ENCODE peak calls at places on chromosome 12, in ten cellular contexts. One of them, this sample, is unnamed.

GRCh38 chr12:69052613-69053408 is 119.8 kb upstream of the CPM start:
- DNase-seq in SK-N-MC: no peak
- DNase-seq in prostate gland: peak
- DNase-seq in breast epithelium: no peak
- DNase-seq in GM23338: peak
- DNase-seq in HCT116: peak
- DNase-seq in Panc1: no peak
- DNase-seq in HepG2: peak
- DNase-seq in GM12878: peak
- DNase-seq in H1: no peak
- DNase-seq in this sample: no peak

GRCh38 chr12:1307796-1308195 is 286.6 kb downstream of the FBXL14 start:
- DNase-seq in GM12878: no peak
- DNase-seq in prostate gland: no peak
- DNase-seq in HCT116: no peak
- DNase-seq in SK-N-MC: no peak
- DNase-seq in breast epithelium: no peak
- DNase-seq in H1: no peak
- DNase-seq in GM23338: no peak
- DNase-seq in HepG2: no peak
- DNase-seq in Panc1: no peak
- DNase-seq in this sample: no peak

GRCh38 chr12:125079943-125080645 is 14.9 kb downstream of the AACS start:
- DNase-seq in GM12878: no peak
- DNase-seq in HepG2: no peak
- DNase-seq in breast epithelium: no peak
- DNase-seq in GM23338: no peak
- DNase-seq in H1: no peak
- DNase-seq in HCT116: no peak
- DNase-seq in Panc1: no peak
- DNase-seq in SK-N-MC: peak
- DNase-seq in prostate gland: no peak
- DNase-seq in this sample: no peak

GRCh38 chr12:97557116-97557515 is 94.5 kb downstream of the RMST start:
- DNase-seq in GM23338: no peak
- DNase-seq in prostate gland: no peak
- DNase-seq in GM12878: no peak
- DNase-seq in breast epithelium: no peak
- DNase-seq in HCT116: no peak
- DNase-seq in H1: no peak
- DNase-seq in Panc1: no peak
- DNase-seq in SK-N-MC: no peak
- DNase-seq in HepG2: no peak
- DNase-seq in this sample: no peak

GRCh38 chr12:48980953-48981756 is 3.0 kb downstream of the WNT1 start:
- DNase-seq in Panc1: no peak
- DNase-seq in prostate gland: no peak
- DNase-seq in HepG2: no peak
- DNase-seq in GM23338: peak
- DNase-seq in HCT116: no peak
- DNase-seq in GM12878: no peak
- DNase-seq in H1: no peak
- DNase-seq in SK-N-MC: no peak
- DNase-seq in breast epithelium: no peak
- DNase-seq in this sample: peak

GRCh38 chr12:131454418-131455217 is 256.3 kb upstream of the SFSWAP start:
- DNase-seq in GM23338: peak
- DNase-seq in Panc1: peak
- DNase-seq in HepG2: peak
- DNase-seq in SK-N-MC: no peak
- DNase-seq in H1: peak
- DNase-seq in prostate gland: no peak
- DNase-seq in GM12878: no peak
- DNase-seq in HCT116: peak
- DNase-seq in breast epithelium: no peak
- DNase-seq in this sample: peak

GRCh38 chr12:39931231-39931630 is 174.7 kb downstream of the SLC2A13 start:
- DNase-seq in Panc1: no peak
- DNase-seq in SK-N-MC: no peak
- DNase-seq in H1: no peak
- DNase-seq in breast epithelium: no peak
- DNase-seq in prostate gland: no peak
- DNase-seq in HCT116: no peak
- DNase-seq in GM23338: no peak
- DNase-seq in HepG2: no peak
- DNase-seq in GM12878: no peak
- DNase-seq in this sample: no peak

GRCh38 chr12:20140751-20141150 is 227.6 kb upstream of the PDE3A start:
- DNase-seq in prostate gland: no peak
- DNase-seq in H1: no peak
- DNase-seq in SK-N-MC: no peak
- DNase-seq in Panc1: no peak
- DNase-seq in GM23338: no peak
- DNase-seq in HepG2: no peak
- DNase-seq in GM12878: no peak
- DNase-seq in HCT116: no peak
- DNase-seq in breast epithelium: no peak
- DNase-seq in this sample: no peak

GRCh38 chr12:43957732-43958131 is 121.9 kb downstream of the TMEM117 start:
- DNase-seq in HepG2: peak
- DNase-seq in GM12878: peak
- DNase-seq in breast epithelium: no peak
- DNase-seq in SK-N-MC: peak
- DNase-seq in Panc1: peak
- DNase-seq in prostate gland: no peak
- DNase-seq in HCT116: peak
- DNase-seq in GM23338: peak
- DNase-seq in H1: no peak
- DNase-seq in this sample: peak

GRCh38 chr12:118840399-118840798 is 140.9 kb upstream of the SRRM4 start:
- DNase-seq in HepG2: peak
- DNase-seq in SK-N-MC: no peak
- DNase-seq in HCT116: no peak
- DNase-seq in Panc1: no peak
- DNase-seq in GM12878: no peak
- DNase-seq in GM23338: peak
- DNase-seq in prostate gland: no peak
- DNase-seq in H1: no peak
- DNase-seq in breast epithelium: no peak
- DNase-seq in this sample: no peak

GRCh38 chr12:52783563-52784316 is 6.6 kb upstream of the KRT76 start:
- DNase-seq in H1: no peak
- DNase-seq in breast epithelium: no peak
- DNase-seq in HCT116: no peak
- DNase-seq in HepG2: no peak
- DNase-seq in Panc1: no peak
- DNase-seq in GM23338: no peak
- DNase-seq in prostate gland: no peak
- DNase-seq in SK-N-MC: no peak
- DNase-seq in GM12878: no peak
- DNase-seq in this sample: no peak

GRCh38 chr12:63844391-63845341 is at the start of gene SRGAP1:
- DNase-seq in prostate gland: peak
- DNase-seq in SK-N-MC: no peak
- DNase-seq in HepG2: peak
- DNase-seq in GM23338: peak
- DNase-seq in Panc1: no peak
- DNase-seq in GM12878: no peak
- DNase-seq in breast epithelium: peak
- DNase-seq in H1: no peak
- DNase-seq in HCT116: no peak
- DNase-seq in this sample: peak

GRCh38 chr12:113222730-113223531 is 1.7 kb downstream of the TPCN1 start:
- DNase-seq in prostate gland: peak
- DNase-seq in GM12878: no peak
- DNase-seq in GM23338: peak
- DNase-seq in H1: no peak
- DNase-seq in SK-N-MC: no peak
- DNase-seq in HepG2: peak
- DNase-seq in HCT116: no peak
- DNase-seq in breast epithelium: peak
- DNase-seq in Panc1: no peak
- DNase-seq in this sample: peak

GRCh38 chr12:56792678-56793077 is 29.6 kb downstream of the HSD17B6 start:
- DNase-seq in GM12878: no peak
- DNase-seq in SK-N-MC: no peak
- DNase-seq in prostate gland: no peak
- DNase-seq in GM23338: no peak
- DNase-seq in breast epithelium: no peak
- DNase-seq in HCT116: no peak
- DNase-seq in HepG2: no peak
- DNase-seq in H1: no peak
- DNase-seq in Panc1: no peak
- DNase-seq in this sample: no peak

DNA sequence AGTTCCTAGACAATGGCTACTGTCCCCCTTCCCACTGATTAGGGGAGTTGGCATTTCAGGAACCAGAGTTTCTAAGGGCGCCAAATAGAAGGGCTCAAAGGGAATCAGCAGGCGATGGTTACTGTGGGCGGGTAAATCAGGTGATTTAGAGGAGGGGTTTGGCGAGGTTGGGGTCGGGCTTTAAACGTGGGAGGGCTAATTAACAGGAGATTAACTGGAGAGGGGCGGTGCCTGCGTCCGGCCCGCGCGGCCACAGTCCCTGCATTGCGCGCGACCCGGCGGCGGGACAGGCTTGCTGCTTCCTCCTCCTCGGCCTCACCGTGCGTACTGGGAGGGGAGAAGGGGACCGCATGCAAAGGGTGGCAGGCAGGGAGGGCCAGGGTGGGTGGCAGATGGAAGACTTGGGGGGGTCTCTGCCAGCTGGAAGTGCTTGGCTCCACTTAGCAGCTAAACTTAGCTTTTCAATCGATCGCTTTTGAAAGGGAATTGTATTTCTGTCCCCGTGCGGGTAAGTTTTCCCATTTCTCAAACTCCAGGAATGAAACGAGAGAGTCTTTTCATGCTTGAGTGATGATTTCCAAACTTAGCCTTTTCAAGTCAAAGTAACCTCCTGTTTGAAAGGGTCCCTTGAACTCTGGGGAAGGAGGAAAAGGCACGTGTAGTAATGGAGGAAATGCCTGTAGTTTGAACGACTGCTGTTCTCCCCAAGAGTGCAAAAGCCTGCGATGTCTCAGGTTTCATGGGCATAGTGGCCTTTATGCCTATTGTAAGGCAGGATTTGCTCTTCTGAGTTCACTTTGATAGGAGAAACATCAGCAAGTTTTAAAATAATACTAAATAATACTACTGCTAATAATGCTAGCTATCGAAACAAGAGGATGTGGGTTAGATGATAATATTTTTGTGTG is at the start of gene MGST1:
- DNase-seq in Panc1: no peak
- DNase-seq in prostate gland: peak
- DNase-seq in H1: peak
- DNase-seq in GM12878: peak
- DNase-seq in HepG2: peak
- DNase-seq in HCT116: peak
- DNase-seq in GM23338: peak
- DNase-seq in SK-N-MC: no peak
- DNase-seq in breast epithelium: peak
- DNase-seq in this sample: peak
- TF ChIP-seq POLR2AphosphoS5 in Panc1: no peak
- TF ChIP-seq POLR2AphosphoS5 in prostate gland: peak
- TF ChIP-seq POLR2AphosphoS5 in H1: peak
- TF ChIP-seq POLR2AphosphoS5 in GM12878: no peak
- TF ChIP-seq POLR2AphosphoS5 in HepG2: peak
- TF ChIP-seq POLR2AphosphoS5 in HCT116: peak
- TF ChIP-seq POLR2AphosphoS5 in GM23338: peak
- TF ChIP-seq POLR2AphosphoS5 in SK-N-MC: peak
- TF ChIP-seq POLR2AphosphoS5 in breast epithelium: no peak
- TF ChIP-seq POLR2AphosphoS5 in this sample: peak

GRCh38 chr12:132672116-132672515 is 15.0 kb downstream of the POLE start:
- DNase-seq in HepG2: no peak
- DNase-seq in HCT116: no peak
- DNase-seq in GM12878: no peak
- DNase-seq in GM23338: no peak
- DNase-seq in SK-N-MC: no peak
- DNase-seq in prostate gland: no peak
- DNase-seq in breast epithelium: no peak
- DNase-seq in Panc1: no peak
- DNase-seq in H1: no peak
- DNase-seq in this sample: no peak
- TF ChIP-seq POLR2AphosphoS5 in HepG2: no peak
- TF ChIP-seq POLR2AphosphoS5 in HCT116: no peak
- TF ChIP-seq POLR2AphosphoS5 in GM12878: no peak
- TF ChIP-seq POLR2AphosphoS5 in GM23338: no peak
- TF ChIP-seq POLR2AphosphoS5 in SK-N-MC: no peak
- TF ChIP-seq POLR2AphosphoS5 in prostate gland: no peak
- TF ChIP-seq POLR2AphosphoS5 in breast epithelium: no peak
- TF ChIP-seq POLR2AphosphoS5 in Panc1: no peak
- TF ChIP-seq POLR2AphosphoS5 in H1: no peak
- TF ChIP-seq POLR2AphosphoS5 in this sample: no peak

DNA sequence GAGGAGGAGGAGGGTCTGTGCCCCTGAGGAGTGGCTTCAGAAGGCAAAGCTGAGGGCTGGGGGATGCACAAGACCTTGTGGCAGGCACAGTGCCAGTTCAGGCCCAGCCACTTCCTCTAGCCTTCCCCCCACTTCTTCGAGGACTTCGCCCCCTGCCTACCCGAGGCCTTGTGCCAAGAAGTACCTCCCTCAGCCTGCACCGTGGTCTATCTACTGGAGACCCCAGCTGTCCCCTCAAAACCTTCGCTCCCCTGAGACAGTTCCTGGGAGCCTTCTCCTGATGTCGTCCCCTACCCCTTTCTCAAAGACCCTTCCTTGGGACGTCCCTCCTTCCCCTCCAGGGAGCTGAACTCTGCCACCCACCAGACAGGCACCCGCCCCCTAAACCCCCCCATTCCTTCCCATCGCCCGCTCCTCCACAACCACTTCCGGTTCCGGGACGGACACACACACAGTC is 604 bp downstream of the ZNF384 start:
- DNase-seq in GM23338: no peak
- DNase-seq in prostate gland: peak
- DNase-seq in breast epithelium: no peak
- DNase-seq in Panc1: no peak
- DNase-seq in GM12878: peak
- DNase-seq in HepG2: no peak
- DNase-seq in HCT116: no peak
- DNase-seq in H1: no peak
- DNase-seq in SK-N-MC: no peak
- DNase-seq in this sample: no peak
- TF ChIP-seq POLR2AphosphoS5 in GM23338: no peak
- TF ChIP-seq POLR2AphosphoS5 in prostate gland: no peak
- TF ChIP-seq POLR2AphosphoS5 in breast epithelium: peak
- TF ChIP-seq POLR2AphosphoS5 in Panc1: no peak
- TF ChIP-seq POLR2AphosphoS5 in GM12878: peak
- TF ChIP-seq POLR2AphosphoS5 in HepG2: no peak
- TF ChIP-seq POLR2AphosphoS5 in HCT116: peak
- TF ChIP-seq POLR2AphosphoS5 in H1: no peak
- TF ChIP-seq POLR2AphosphoS5 in SK-N-MC: no peak
- TF ChIP-seq POLR2AphosphoS5 in this sample: no peak

DNA sequence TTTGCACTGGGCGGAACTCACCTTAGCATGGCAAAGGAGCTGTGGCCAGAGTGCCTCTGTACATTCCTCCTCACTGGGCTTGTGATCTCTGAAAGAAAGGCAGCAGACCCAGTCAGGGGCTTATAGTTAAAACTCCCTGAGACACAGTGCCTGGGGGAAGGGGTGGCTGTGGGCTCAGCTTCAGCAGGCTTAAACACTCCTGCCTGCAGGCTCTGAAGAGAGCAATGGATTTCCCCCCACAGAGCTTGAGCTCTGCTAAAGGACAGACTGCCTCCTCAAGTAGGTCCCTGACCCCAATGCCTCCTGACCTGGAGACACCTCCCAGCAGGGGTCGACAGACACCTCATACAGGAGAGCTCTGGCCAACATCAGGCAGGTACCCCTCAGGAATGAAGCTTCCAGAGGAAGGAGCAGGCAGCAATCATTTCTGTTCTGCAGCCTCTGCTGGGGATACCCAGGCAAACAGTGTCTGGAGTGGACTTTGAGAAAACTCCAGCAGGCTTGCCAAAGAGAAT is 327.5 kb upstream of the SLC16A7 start:
- DNase-seq in Panc1: no peak
- DNase-seq in prostate gland: no peak
- DNase-seq in breast epithelium: no peak
- DNase-seq in SK-N-MC: no peak
- DNase-seq in GM12878: no peak
- DNase-seq in H1: no peak
- DNase-seq in HCT116: no peak
- DNase-seq in HepG2: no peak
- DNase-seq in GM23338: no peak
- DNase-seq in this sample: no peak
- TF ChIP-seq POLR2AphosphoS5 in Panc1: no peak
- TF ChIP-seq POLR2AphosphoS5 in prostate gland: no peak
- TF ChIP-seq POLR2AphosphoS5 in breast epithelium: no peak
- TF ChIP-seq POLR2AphosphoS5 in SK-N-MC: no peak
- TF ChIP-seq POLR2AphosphoS5 in GM12878: no peak
- TF ChIP-seq POLR2AphosphoS5 in H1: no peak
- TF ChIP-seq POLR2AphosphoS5 in HCT116: no peak
- TF ChIP-seq POLR2AphosphoS5 in HepG2: no peak
- TF ChIP-seq POLR2AphosphoS5 in GM23338: no peak
- TF ChIP-seq POLR2AphosphoS5 in this sample: no peak